ENCODE peak calls at places on chromosomes 12 and 14, in eight cellular contexts. D is sigmoid colon, N is AG04450, M is body of pancreas, U is fibroblast of lung, T is ascending aorta, B is right lobe of liver, A is A549. I is an unnamed sample.

GRCh38 chr12:127729381-127729780 is 537.6 kb upstream of the TMEM132C start:
- DNase-seq in M (no peak), N (no peak), T (no peak), U (peak; percentile 77), B (no peak), A (no peak), D (no peak), I (no peak)

GRCh38 chr12:104524026-104524425 is 67.3 kb downstream of the CHST11 start:
- DNase-seq in U (no peak), M (no peak), B (no peak), N (no peak), A (no peak), T (no peak), D (no peak), I (no peak)

GRCh38 chr12:71710276-71711125 is 24.6 kb downstream of the TMEM19 start:
- DNase-seq in B (no peak), N (peak; percentile 50), U (peak; percentile 93), A (peak; percentile 52), D (no peak), M (no peak), T (no peak), I (peak; percentile 90)

GRCh38 chr14:95533391-95533821 is 1.4 kb upstream of the GLRX5 start:
- DNase-seq in A (no peak), M (no peak), N (no peak), U (peak; percentile 61), D (no peak), T (no peak), B (no peak), I (no peak)

GRCh38 chr12:84912191-84913142 is at the start of gene SLC6A15:
- DNase-seq in T (no peak), N (no peak), D (peak; percentile 69), A (peak; percentile 53), U (peak; percentile 74), M (peak; percentile 65), B (no peak), I (peak; percentile 73)

GRCh38 chr12:88336071-88336768 is 194.1 kb downstream of the TMTC3 start:
- DNase-seq in B (no peak), T (no peak), N (no peak), U (no peak), M (no peak), D (no peak), A (no peak), I (no peak)

GRCh38 chr12:82351390-82351789 is 6.8 kb downstream of the CCDC59 start:
- DNase-seq in U (no peak), N (no peak), B (no peak), T (no peak), D (no peak), A (no peak), M (no peak), I (no peak)

GRCh38 chr12:79071498-79071897 is 206.9 kb downstream of the SYT1 start:
- DNase-seq in U (no peak), N (no peak), B (no peak), A (no peak), M (no peak), D (no peak), T (no peak), I (no peak)

GRCh38 chr12:122182887-122183587 is at the start of gene LRRC43:
- DNase-seq in U (peak; percentile 39), A (no peak), N (no peak), D (no peak), B (no peak), M (peak; percentile 66), T (no peak), I (no peak)

GRCh38 chr12:116635487-116635886 is 76.3 kb downstream of the MAP1LC3B2 start:
- DNase-seq in M (no peak), A (no peak), D (no peak), N (no peak), U (no peak), T (no peak), B (no peak), I (no peak)

GRCh38 chr12:27709932-27710591 is 570 bp upstream of the MRPS35 start:
- DNase-seq in T (peak; percentile 67), D (no peak), M (peak; percentile 53), A (no peak), B (peak; percentile 46), N (no peak), U (peak; percentile 61), I (peak; percentile 3)

GRCh38 chr14:32938719-32939253 is at the start of gene NPAS3:
- DNase-seq in D (no peak), B (no peak), N (no peak), A (no peak), T (no peak), M (peak; percentile 46), U (peak; percentile 23), I (no peak)

GRCh38 chr12:109264095-109264942 is 44.8 kb downstream of the FOXN4 start:
- DNase-seq in B (peak; percentile 70), M (peak; percentile 76), N (peak; percentile 7), A (peak; percentile 86), D (peak; percentile 90), U (peak; percentile 45), T (peak; percentile 70), I (peak; percentile 85)

GRCh38 chr12:121793501-121793835 is at the start of gene RHOF:
- DNase-seq in A (no peak), N (no peak), B (no peak), D (no peak), M (peak; percentile 54), U (no peak), T (no peak), I (no peak)

GRCh38 chr14:33754264-33754663 is 196.6 kb downstream of the EGLN3 start:
- DNase-seq in D (no peak), U (peak; percentile 82), N (no peak), M (no peak), A (no peak), B (no peak), T (no peak), I (no peak)

GRCh38 chr12:88299567-88300101 is 157.5 kb downstream of the TMTC3 start:
- DNase-seq in D (no peak), U (peak; percentile 99), M (no peak), T (no peak), B (no peak), A (peak; percentile 66), N (peak; percentile 78), I (peak; percentile 64)

GRCh38 chr12:132484891-132485441 is 5.0 kb upstream of the FBRSL1 start:
- DNase-seq in N (no peak), A (no peak), T (no peak), M (no peak), U (no peak), B (no peak), D (no peak), I (no peak)

GRCh38 chr12:50573271-50573670 is 68.5 kb downstream of the DIP2B start:
- DNase-seq in D (no peak), B (no peak), M (no peak), T (no peak), U (no peak), A (no peak), N (no peak), I (no peak)

GRCh38 chr12:15863258-15863835 is 18.8 kb upstream of the STRAP start:
- DNase-seq in T (no peak), U (no peak), N (no peak), B (no peak), A (no peak), M (no peak), D (no peak), I (no peak)

GRCh38 chr12:97300921-97301320 is 161.7 kb upstream of the RMST start:
- DNase-seq in U (peak; percentile 8), M (no peak), N (no peak), A (no peak), T (no peak), D (no peak), B (no peak), I (no peak)

GRCh38 chr12:26460361-26460760 is 265.0 kb downstream of the SSPN start:
- DNase-seq in A (no peak), N (no peak), D (no peak), U (no peak), B (no peak), M (no peak), T (no peak), I (no peak)

DNA sequence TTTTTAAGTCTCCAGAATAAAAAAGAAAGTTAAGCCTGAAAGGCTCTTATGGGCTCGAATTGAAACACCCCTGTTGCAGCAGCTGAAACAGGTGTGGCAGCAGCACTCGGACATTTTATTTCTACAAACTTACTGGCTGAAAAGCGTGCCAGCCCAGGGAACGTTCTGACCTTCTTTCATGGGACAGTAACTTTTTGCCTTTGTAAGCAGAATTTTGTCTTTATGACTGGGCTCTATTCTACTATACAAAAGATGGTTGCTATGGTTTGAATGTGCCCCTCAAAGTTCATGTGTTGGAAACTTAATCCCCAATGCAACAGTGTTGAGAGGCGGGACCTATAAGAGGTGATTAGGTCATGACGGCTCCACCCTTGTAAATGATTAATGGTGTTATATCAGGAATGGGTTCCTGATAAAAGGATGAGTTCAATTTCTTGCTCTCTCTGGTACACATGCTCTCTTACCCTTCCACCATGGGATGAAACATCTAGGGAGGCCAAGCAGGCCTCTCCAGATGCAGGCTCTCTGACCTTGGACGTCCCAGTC is 52.7 kb downstream of the PELI2 start:
- DNase-seq in U (no peak), T (no peak), D (no peak), A (no peak), M (peak; percentile 39), B (no peak), N (no peak), I (no peak)
- H3K27ac ChIP-seq in U (no peak overlapping the region), T (no peak overlapping the region), D (no peak overlapping the region), A (no peak overlapping the region), M (peak overlapping the region; percentile 68), B (no peak overlapping the region), N (no peak overlapping the region), I (no peak overlapping the region)

GRCh38 chr14:105487986-105488777 is 1.5 kb downstream of the CRIP1 start:
- DNase-seq in A (no peak), T (no peak), M (no peak), N (no peak), B (no peak), U (no peak), D (no peak), I (no peak)
- H3K27ac ChIP-seq in A (peak overlapping the region; percentile 99), T (peak overlapping the region; percentile 89), M (peak overlapping the region; percentile 12), N (no peak overlapping the region), B (no peak overlapping the region), U (no peak overlapping the region), D (peak overlapping the region; percentile 91), I (peak overlapping the region; percentile 100)

GRCh38 chr14:69620211-69620611 is 8.8 kb downstream of the SUSD6 start:
- DNase-seq in N (no peak), M (no peak), D (no peak), T (no peak), B (no peak), U (peak; percentile 59), A (no peak), I (no peak)
- H3K27ac ChIP-seq in N (no peak overlapping the region), M (peak overlapping the region; percentile 70), D (peak overlapping the region; percentile 21), T (peak overlapping the region; percentile 99), B (no peak overlapping the region), U (no peak overlapping the region), A (no peak overlapping the region), I (no peak overlapping the region)

DNA sequence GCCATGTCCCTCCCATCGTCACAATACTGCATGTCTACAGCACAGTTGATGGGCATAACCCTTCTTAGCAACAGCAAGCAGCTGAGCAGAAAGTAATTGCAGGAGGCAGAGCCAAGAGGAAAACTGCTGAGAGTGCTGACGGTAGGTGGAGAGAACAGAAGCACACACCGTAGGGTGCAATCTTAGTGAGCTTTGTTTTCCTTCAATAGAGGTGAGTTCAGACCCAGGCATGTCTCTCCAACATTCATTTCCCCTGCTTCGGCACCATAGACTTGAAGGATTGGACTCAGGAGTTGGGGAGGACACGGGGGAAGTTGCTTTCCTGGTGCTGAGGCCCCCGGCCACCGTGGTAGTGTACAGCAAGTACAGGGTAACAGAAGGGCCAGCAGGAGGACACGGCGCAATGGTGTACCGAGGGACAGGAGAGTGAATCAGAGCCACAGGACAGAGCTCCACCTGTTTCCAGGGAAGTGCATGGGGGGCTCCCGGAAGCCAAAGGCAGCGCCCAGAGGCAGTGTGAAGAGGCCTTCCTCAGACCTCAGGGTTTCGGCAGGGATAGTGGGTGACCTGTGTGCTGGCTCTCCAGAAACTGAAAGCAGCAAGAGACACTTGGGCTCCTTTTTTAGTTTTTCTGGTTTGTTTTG is 36.3 kb upstream of the SINHCAF start:
- DNase-seq in B (no peak), T (no peak), M (no peak), U (no peak), A (no peak), N (no peak), D (no peak), I (no peak)
- H3K27ac ChIP-seq in B (no peak overlapping the region), T (no peak overlapping the region), M (no peak overlapping the region), U (no peak overlapping the region), A (peak overlapping the region; percentile 15), N (no peak overlapping the region), D (no peak overlapping the region), I (peak overlapping the region; percentile 5)